ENCODE peak calls at places on chromosome 4, in nine cellular contexts. N is ovary; Z is tibial artery; Y is stomach; O is fibroblast of lung; I is foreskin fibroblast; W is suprapubic skin; S is effector memory CD4-positive, alpha-beta T cell; V is SK-N-SH. P is an unnamed sample.

GRCh38 chr4:155371432-155372043 is 5.2 kb downstream of the MAP9 start:
- DNase-seq in Z (no peak), V (peak; percentile 35), W (no peak), O (peak; percentile 14), N (no peak), Y (no peak), S (no peak), I (no peak), P (no peak)

GRCh38 chr4:90883519-90883918 is 756.3 kb downstream of the CCSER1 start:
- DNase-seq in I (no peak), N (no peak), W (no peak), V (no peak), Y (no peak), O (no peak), Z (no peak), S (no peak), P (no peak)

GRCh38 chr4:7655267-7655548 is 220.5 kb upstream of the PSAPL1 start:
- DNase-seq in N (no peak), I (no peak), W (no peak), S (no peak), Y (no peak), O (no peak), V (no peak), Z (no peak), P (no peak)

GRCh38 chr4:38150021-38150671 is 189.9 kb downstream of the PTTG2 start:
- DNase-seq in Z (no peak), O (peak; percentile 96), S (no peak), I (no peak), W (peak; percentile 21), V (no peak), Y (no peak), N (no peak), P (no peak)

GRCh38 chr4:190020790-190021717 is 6.0 kb downstream of the FRG2 start:
- DNase-seq in W (no peak), Z (no peak), O (peak; percentile 14), S (no peak), N (no peak), V (peak; percentile 82), I (no peak), Y (peak; percentile 51), P (peak; percentile 9)

GRCh38 chr4:80259012-80259411 is 7.5 kb upstream of the FGF5 start:
- DNase-seq in Z (no peak), I (no peak), V (no peak), W (no peak), O (no peak), Y (no peak), N (no peak), S (no peak), P (no peak)

GRCh38 chr4:7416745-7417432 is 17.8 kb downstream of the PSAPL1 start:
- DNase-seq in S (no peak), W (no peak), Y (peak; percentile 20), O (no peak), I (no peak), Z (no peak), N (peak; percentile 2), V (peak; percentile 2), P (peak; percentile 15)

GRCh38 chr4:7295917-7296660 is 103.8 kb downstream of the SORCS2 start:
- DNase-seq in N (peak; percentile 38), Y (no peak), O (peak; percentile 31), S (no peak), W (no peak), V (peak; percentile 82), Z (no peak), I (peak; percentile 5), P (no peak)

GRCh38 chr4:188400456-188400855 is 261.2 kb downstream of the TRIML1 start:
- DNase-seq in V (no peak), N (no peak), Y (no peak), W (no peak), S (no peak), I (no peak), Z (no peak), O (no peak), P (no peak)

GRCh38 chr4:54228064-54228527 is 997 bp upstream of the PDGFRA start:
- DNase-seq in Z (peak; percentile 88), O (peak; percentile 68), V (peak; percentile 87), I (peak; percentile 88), N (peak; percentile 93), S (no peak), W (peak; percentile 83), Y (peak; percentile 59), P (no peak)

GRCh38 chr4:54227261-54228063 is 1.6 kb upstream of the PDGFRA start:
- DNase-seq in W (peak; percentile 71), Y (no peak), Z (peak; percentile 71), V (peak; percentile 77), S (no peak), N (peak; percentile 40), O (peak; percentile 75), I (peak; percentile 73), P (no peak)

GRCh38 chr4:54224960-54225670 is 4.0 kb upstream of the PDGFRA start:
- DNase-seq in I (no peak), V (peak; percentile 27), Z (no peak), O (no peak), N (peak; percentile 36), W (no peak), Y (no peak), S (no peak), P (no peak)

GRCh38 chr4:54225671-54226398 is 3.3 kb upstream of the PDGFRA start:
- DNase-seq in O (no peak), S (no peak), W (no peak), V (no peak), Z (no peak), N (peak; percentile 30), I (no peak), Y (no peak), P (no peak)

GRCh38 chr4:54226399-54227260 is 2.5 kb upstream of the PDGFRA start:
- DNase-seq in V (no peak), S (no peak), Z (peak; percentile 84), I (peak; percentile 94), Y (no peak), W (peak; percentile 80), O (peak; percentile 75), N (peak; percentile 85), P (no peak)
- H3K4me3 ChIP-seq in V (peak overlapping the region; percentile 85), S (peak overlapping the region; percentile 26), Z (peak overlapping the region; percentile 69), I (peak overlapping the region; percentile 82), Y (peak overlapping the region; percentile 35), W (peak overlapping the region; percentile 54), O (peak overlapping the region; percentile 95), N (peak overlapping the region; percentile 32), P (peak overlapping the region; percentile 0)

GRCh38 chr4:108360857-108361820 is 192.4 kb upstream of the LEF1 start:
- DNase-seq in Y (no peak), V (no peak), Z (no peak), W (no peak), O (peak; percentile 98), I (peak; percentile 45), S (no peak), N (no peak), P (no peak)
- H3K4me3 ChIP-seq in Y (no peak overlapping the region), V (no peak overlapping the region), Z (no peak overlapping the region), W (no peak overlapping the region), O (no peak overlapping the region), I (no peak overlapping the region), S (no peak overlapping the region), N (no peak overlapping the region), P (no peak overlapping the region)

DNA sequence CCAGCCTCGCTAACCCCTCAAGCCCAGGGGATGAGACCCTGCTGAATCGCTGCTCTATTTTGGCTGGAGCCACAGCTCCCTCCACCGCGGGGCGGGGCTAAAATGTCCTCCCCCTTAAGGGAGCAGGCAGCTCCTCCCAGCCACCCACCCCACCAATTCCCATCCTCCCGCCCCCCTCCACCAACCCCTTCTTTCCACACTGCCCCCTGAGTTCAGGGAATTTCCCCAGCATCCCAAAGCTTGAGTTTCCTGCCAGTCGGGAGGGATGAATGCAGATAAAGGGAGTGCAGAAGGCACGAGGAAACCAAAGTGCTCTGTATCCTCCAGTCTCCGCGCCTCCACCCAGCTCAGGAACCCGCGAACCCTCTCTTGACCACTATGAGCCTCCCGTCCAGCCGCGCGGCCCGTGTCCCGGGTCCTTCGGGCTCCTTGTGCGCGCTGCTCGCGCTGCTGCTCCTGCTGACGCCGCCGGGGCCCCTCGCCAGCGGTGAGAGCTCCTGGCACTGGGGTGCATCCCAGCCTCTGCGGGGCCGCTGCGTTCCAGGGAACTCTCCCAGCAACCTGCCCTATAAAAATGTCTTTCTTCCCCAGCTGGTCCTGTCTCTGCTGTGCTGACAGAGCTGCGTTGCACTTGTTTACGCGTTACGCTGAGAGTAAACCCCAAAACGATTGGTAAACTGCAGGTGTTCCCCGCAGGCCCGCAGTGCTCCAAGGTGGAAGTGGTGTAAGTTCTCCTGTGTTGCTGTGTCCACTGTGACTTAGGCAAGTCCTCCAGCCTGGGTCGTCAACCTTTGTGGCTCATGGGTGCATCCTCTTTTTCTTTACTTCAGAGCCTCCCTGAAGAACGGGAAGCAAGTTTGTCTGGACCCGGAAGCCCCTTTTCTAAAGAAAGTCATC is at the start of gene CXCL6:
- DNase-seq in V (no peak), Y (peak; percentile 48), N (no peak), I (no peak), W (peak; percentile 65), Z (no peak), S (no peak), O (peak; percentile 36), P (no peak)
- H3K4me3 ChIP-seq in V (no peak within 1 kb of the TSS), Y (peak within 1 kb of the TSS; percentile 39), N (peak within 1 kb of the TSS; percentile 11), I (peak within 1 kb of the TSS; percentile 51), W (peak within 1 kb of the TSS; percentile 33), Z (peak within 1 kb of the TSS; percentile 47), S (no peak within 1 kb of the TSS), O (peak within 1 kb of the TSS; percentile 59), P (no peak within 1 kb of the TSS)

GRCh38 chr4:109801099-109801789 is 555 bp downstream of the CFI start:
- DNase-seq in N (no peak), Z (no peak), I (no peak), V (no peak), O (no peak), S (no peak), W (no peak), Y (no peak), P (no peak)
- H3K4me3 ChIP-seq in N (no peak overlapping the region), Z (no peak overlapping the region), I (no peak overlapping the region), V (no peak overlapping the region), O (no peak overlapping the region), S (no peak overlapping the region), W (peak overlapping the region; percentile 8), Y (peak overlapping the region; percentile 12), P (no peak overlapping the region)

GRCh38 chr4:139901516-139902327 is 236.1 kb downstream of the MGST2 start:
- DNase-seq in S (no peak), Y (no peak), I (peak; percentile 34), N (no peak), Z (no peak), V (peak; percentile 46), O (peak; percentile 48), W (no peak), P (no peak)
- H3K4me3 ChIP-seq in S (no peak overlapping the region), Y (peak overlapping the region; percentile 24), I (peak overlapping the region; percentile 53), N (peak overlapping the region; percentile 20), Z (peak overlapping the region; percentile 42), V (peak overlapping the region; percentile 36), O (peak overlapping the region; percentile 61), W (peak overlapping the region; percentile 43), P (no peak overlapping the region)

GRCh38 chr4:100517864-100518341 is at the start of gene EMCN:
- DNase-seq in S (no peak), I (no peak), O (no peak), W (no peak), V (no peak), N (no peak), Z (no peak), Y (no peak), P (no peak)
- H3K4me3 ChIP-seq in S (no peak within 1 kb of the TSS), I (no peak within 1 kb of the TSS), O (no peak within 1 kb of the TSS), W (peak within 1 kb of the TSS; percentile 36), V (no peak within 1 kb of the TSS), N (no peak within 1 kb of the TSS), Z (peak within 1 kb of the TSS; percentile 18), Y (no peak within 1 kb of the TSS), P (no peak within 1 kb of the TSS)

GRCh38 chr4:113116414-113117345 is 67.2 kb downstream of the ANK2 start:
- DNase-seq in Y (no peak), W (no peak), Z (no peak), V (no peak), S (no peak), I (peak; percentile 9), O (peak; percentile 21), N (no peak), P (no peak)
- H3K4me3 ChIP-seq in Y (peak overlapping the region; percentile 14), W (no peak overlapping the region), Z (no peak overlapping the region), V (no peak overlapping the region), S (no peak overlapping the region), I (no peak overlapping the region), O (no peak overlapping the region), N (no peak overlapping the region), P (no peak overlapping the region)